ENCODE peak calls at places on chromosomes 13 and 19, in seven cellular contexts. K is stomach, X is H1, A is ovary, E is SK-N-SH, R is A549, Z is esophagus muscularis mucosa. Q is an unnamed sample.

GRCh38 chr19:39192846-39193245 is 3.9 kb upstream of the NCCRP1 start:
- DNase-seq in K (no peak), X (no peak), A (no peak), E (peak), R (no peak), Z (no peak), Q (no peak)

GRCh38 chr13:26989261-26990007 is 182.2 kb downstream of the USP12 start:
- DNase-seq in K (no peak), X (no peak), A (no peak), E (no peak), R (no peak), Z (no peak), Q (peak)

GRCh38 chr19:3769494-3769893 is 2.5 kb downstream of the RAX2 start:
- DNase-seq in K (no peak), X (no peak), A (no peak), E (peak), R (no peak), Z (no peak), Q (peak)

GRCh38 chr13:72963762-72964161 is 95.0 kb upstream of the KLF5 start:
- DNase-seq in K (no peak), X (no peak), A (no peak), E (no peak), R (no peak), Z (no peak), Q (no peak)

GRCh38 chr13:35723820-35724219 is 247.3 kb upstream of the MAB21L1 start:
- DNase-seq in K (no peak), X (no peak), A (peak), E (peak), R (no peak), Z (no peak), Q (no peak)

GRCh38 chr13:42028113-42028799 is 20.2 kb upstream of the DGKH start:
- DNase-seq in K (no peak), X (no peak), A (no peak), E (no peak), R (peak), Z (no peak), Q (no peak)

GRCh38 chr19:18843960-18844359 is 12.2 kb downstream of the UPF1 start:
- DNase-seq in K (no peak), X (no peak), A (no peak), E (no peak), R (no peak), Z (no peak), Q (no peak)

GRCh38 chr13:75181906-75182305 is 300.1 kb downstream of the TBC1D4 start:
- DNase-seq in K (no peak), X (no peak), A (no peak), E (no peak), R (no peak), Z (no peak), Q (no peak)

GRCh38 chr13:62653371-62653770 is 1237.7 kb upstream of the PCDH20 start:
- DNase-seq in K (no peak), X (no peak), A (no peak), E (no peak), R (no peak), Z (no peak), Q (no peak)

GRCh38 chr19:2408247-2408646 is 19.1 kb downstream of the TIMM13 start:
- DNase-seq in K (no peak), X (no peak), A (no peak), E (no peak), R (no peak), Z (no peak), Q (no peak)

GRCh38 chr13:111484129-111484925 is 163.9 kb downstream of the TEX29 start:
- DNase-seq in K (peak), X (no peak), A (no peak), E (no peak), R (no peak), Z (no peak), Q (no peak)

GRCh38 chr13:95929430-95929829 is 123.8 kb downstream of the UGGT2 start:
- DNase-seq in K (no peak), X (no peak), A (no peak), E (no peak), R (no peak), Z (no peak), Q (no peak)

GRCh38 chr19:2332341-2333026 is 4.0 kb downstream of the SPPL2B start:
- DNase-seq in K (no peak), X (no peak), A (no peak), E (no peak), R (no peak), Z (no peak), Q (no peak)

GRCh38 chr13:75636339-75637095 is 387 bp downstream of the LMO7 start:
- DNase-seq in K (no peak), X (no peak), A (peak), E (peak), R (no peak), Z (no peak), Q (peak)

GRCh38 chr13:45398862-45399261 is 19.3 kb downstream of the SLC25A30 start:
- DNase-seq in K (no peak), X (no peak), A (no peak), E (no peak), R (no peak), Z (no peak), Q (no peak)

GRCh38 chr19:5677597-5677996 is 2.7 kb downstream of the MICOS13 start:
- DNase-seq in K (no peak), X (no peak), A (no peak), E (no peak), R (no peak), Z (no peak), Q (no peak)

GRCh38 chr19:4606181-4606580 is 33.1 kb upstream of the TNFAIP8L1 start:
- DNase-seq in K (no peak), X (no peak), A (no peak), E (no peak), R (no peak), Z (no peak), Q (no peak)

GRCh38 chr13:35765387-35765786 is 288.9 kb upstream of the MAB21L1 start:
- DNase-seq in K (no peak), X (no peak), A (no peak), E (no peak), R (no peak), Z (no peak), Q (peak)

GRCh38 chr13:36475468-36475867 is 43.2 kb downstream of the CCNA1 start:
- DNase-seq in K (no peak), X (peak), A (no peak), E (peak), R (no peak), Z (no peak), Q (no peak)

GRCh38 chr19:49592486-49593232 is 1.7 kb downstream of the PRR12 start:
- DNase-seq in K (no peak), X (no peak), A (no peak), E (no peak), R (peak), Z (no peak), Q (no peak)

GRCh38 chr19:17339088-17339741 is 1.9 kb downstream of the GTPBP3 start:
- DNase-seq in K (no peak), X (no peak), A (no peak), E (peak), R (no peak), Z (no peak), Q (peak)

GRCh38 chr19:45531349-45531748 is 24.1 kb downstream of the VASP start:
- DNase-seq in K (no peak), X (no peak), A (no peak), E (no peak), R (no peak), Z (no peak), Q (no peak)

GRCh38 chr19:45901912-45902650 is at the start of gene MYPOP:
- DNase-seq in K (no peak), X (no peak), A (peak), E (peak), R (no peak), Z (no peak), Q (no peak)

GRCh38 chr13:40189426-40189825 is 477.0 kb downstream of the FOXO1 start:
- DNase-seq in K (no peak), X (no peak), A (no peak), E (no peak), R (no peak), Z (no peak), Q (no peak)
- H3K27ac ChIP-seq in K (peak), X (no peak), A (no peak), E (no peak), R (no peak), Z (peak), Q (peak)

GRCh38 chr13:57862879-57863278 is 231.3 kb downstream of the PCDH17 start:
- DNase-seq in K (no peak), X (no peak), A (no peak), E (no peak), R (no peak), Z (no peak), Q (no peak)
- TF ChIP-seq EP300 in K (no peak), X (no peak), A (no peak), E (no peak), R (no peak), Z (no peak), Q (no peak)

GRCh38 chr13:24212254-24212653 is 51.7 kb downstream of the SPATA13 start:
- DNase-seq in K (no peak), X (no peak), A (no peak), E (no peak), R (no peak), Z (no peak), Q (no peak)
- H3K27ac ChIP-seq in K (no peak), X (no peak), A (no peak), E (no peak), R (no peak), Z (no peak), Q (no peak)

GRCh38 chr13:102845630-102846260 is at the start of gene ERCC5:
- DNase-seq in K (peak), X (peak), A (peak), E (peak), R (peak), Z (peak), Q (peak)
- TF ChIP-seq EP300 in K (no peak), X (peak), A (no peak), E (peak), R (no peak), Z (no peak), Q (no peak)

GRCh38 chr19:36149673-36150406 is 2.4 kb downstream of the COX7A1 start:
- DNase-seq in K (no peak), X (no peak), A (no peak), E (no peak), R (no peak), Z (no peak), Q (peak)

GRCh38 chr19:36152886-36153525 is 759 bp upstream of the COX7A1 start:
- DNase-seq in K (no peak), X (no peak), A (no peak), E (no peak), R (no peak), Z (no peak), Q (no peak)

GRCh38 chr19:36150586-36150985 is 1.7 kb downstream of the COX7A1 start:
- DNase-seq in K (no peak), X (no peak), A (no peak), E (no peak), R (no peak), Z (no peak), Q (no peak)

GRCh38 chr19:36151144-36152051 is 849 bp downstream of the COX7A1 start:
- DNase-seq in K (no peak), X (no peak), A (peak), E (no peak), R (no peak), Z (no peak), Q (peak)

DNA sequence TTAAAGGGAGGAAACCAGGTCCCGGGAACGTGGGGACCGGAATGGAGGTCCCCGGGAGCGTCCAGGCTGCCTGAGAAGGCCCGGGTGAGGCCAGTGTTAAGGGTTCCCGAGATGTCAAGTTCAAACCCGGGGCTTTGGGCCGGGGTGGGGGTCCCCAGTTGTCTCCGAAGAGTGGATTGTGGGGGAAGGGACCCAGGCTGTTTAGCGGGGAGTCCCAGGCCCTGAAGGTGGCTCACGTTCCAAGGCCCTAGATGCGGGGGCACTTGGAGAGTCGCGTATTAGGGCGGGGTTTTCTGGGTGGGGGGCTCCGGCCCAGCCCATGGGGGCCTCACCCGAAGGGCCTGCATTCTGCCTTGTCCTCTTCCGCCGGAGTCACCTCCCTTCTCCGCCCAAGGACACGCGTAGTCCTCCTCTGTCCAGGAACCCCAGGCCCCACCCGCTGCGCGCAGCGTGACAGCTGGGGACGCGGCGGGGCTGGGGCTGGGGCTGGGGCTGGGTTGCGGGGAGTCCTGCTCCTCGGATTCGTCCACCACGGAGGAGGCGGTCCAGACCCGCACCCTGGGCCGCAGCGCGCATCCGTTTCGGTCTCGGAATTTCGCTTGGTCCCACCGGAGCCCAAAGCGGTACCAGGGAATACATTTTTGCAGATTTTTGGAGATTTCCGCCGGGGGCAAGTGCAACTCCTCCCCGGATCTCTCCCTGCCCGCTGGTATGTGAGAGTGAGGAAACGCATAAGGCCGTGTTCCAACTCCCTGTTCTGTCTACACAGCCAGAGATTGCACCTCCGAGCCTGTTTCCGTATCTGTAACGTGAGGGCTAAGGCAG is at the start of gene COX7A1:
- DNase-seq in K (no peak), X (no peak), A (peak), E (no peak), R (no peak), Z (peak), Q (peak)
- H3K27ac ChIP-seq in K (peak), X (no peak), A (peak), E (no peak), R (no peak), Z (peak), Q (peak)

GRCh38 chr13:99501135-99501951 is at the start of gene TM9SF2:
- DNase-seq in K (peak), X (peak), A (peak), E (peak), R (peak), Z (peak), Q (peak)
- TF ChIP-seq EP300 in K (no peak), X (no peak), A (no peak), E (peak), R (no peak), Z (no peak), Q (peak)

GRCh38 chr19:801861-802496 is 4.7 kb downstream of the PTBP1 start:
- DNase-seq in K (peak), X (no peak), A (peak), E (no peak), R (no peak), Z (no peak), Q (peak)

GRCh38 chr19:803686-804418 is 6.6 kb downstream of the PTBP1 start:
- DNase-seq in K (no peak), X (no peak), A (peak), E (no peak), R (no peak), Z (no peak), Q (no peak)

GRCh38 chr19:802497-802887 is 5.2 kb downstream of the PTBP1 start:
- DNase-seq in K (no peak), X (no peak), A (no peak), E (no peak), R (no peak), Z (no peak), Q (no peak)

GRCh38 chr19:804419-805160 is 7.3 kb downstream of the PTBP1 start:
- DNase-seq in K (no peak), X (no peak), A (peak), E (no peak), R (no peak), Z (no peak), Q (peak)

DNA sequence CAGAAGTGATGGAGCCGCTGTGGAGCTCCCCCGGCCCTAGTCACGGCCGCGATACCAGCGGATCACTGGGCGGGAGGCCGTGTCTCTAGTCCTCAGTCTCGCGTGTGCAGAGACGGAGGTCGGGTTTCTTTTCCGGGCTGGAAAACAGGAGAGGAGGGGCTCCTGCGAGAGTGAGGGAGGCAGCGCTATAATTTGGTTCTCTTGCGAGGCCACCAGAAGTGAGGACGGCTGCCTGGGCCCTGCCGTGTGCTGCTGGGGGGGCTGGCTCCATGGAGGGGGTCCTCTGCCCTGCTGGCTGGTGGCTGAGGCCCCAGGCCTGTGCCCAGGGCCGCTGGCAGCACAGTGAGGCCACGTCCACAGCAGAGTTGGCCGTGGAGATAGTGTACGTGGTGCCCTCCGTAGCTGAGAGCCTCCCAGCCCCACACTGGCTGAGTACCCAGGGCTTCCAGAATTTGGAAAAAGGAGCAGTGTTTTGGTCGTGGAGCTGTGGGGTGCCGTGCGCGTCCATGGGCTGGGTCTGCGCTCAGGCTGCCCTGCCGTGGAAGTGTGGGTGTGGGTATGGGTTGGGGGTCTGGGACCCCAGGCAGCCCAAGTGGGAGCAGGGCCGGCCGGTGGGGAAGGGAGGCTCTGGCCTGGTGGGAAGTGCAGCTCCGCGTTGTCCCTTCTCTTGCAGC is 5.8 kb downstream of the PTBP1 start:
- DNase-seq in K (no peak), X (no peak), A (peak), E (no peak), R (no peak), Z (no peak), Q (no peak)
- H3K27ac ChIP-seq in K (no peak), X (no peak), A (no peak), E (no peak), R (no peak), Z (peak), Q (peak)